ENCODE peak calls at places on chromosome 2, in six cellular contexts. M is cardiac muscle cell, G is keratinocyte, V is fibroblast of lung, X is heart left ventricle, Q is endodermal cell. L is an unnamed sample.

GRCh38 chr2:181685150-181685688 is 4.9 kb upstream of the NEUROD1 start:
- DNase-seq in M (peak; percentile 69), G (no peak), V (no peak), X (no peak), Q (peak; percentile 77), L (no peak)

GRCh38 chr2:20225294-20226151 is 593 bp upstream of the SDC1 start:
- DNase-seq in M (peak; percentile 76), G (no peak), V (peak; percentile 58), X (peak; percentile 31), Q (no peak), L (no peak)

GRCh38 chr2:241855245-241855887 is 3.3 kb downstream of the PDCD1 start:
- DNase-seq in M (no peak), G (no peak), V (no peak), X (no peak), Q (no peak), L (no peak)

GRCh38 chr2:8490166-8490565 is 191.7 kb upstream of the ID2 start:
- DNase-seq in M (no peak), G (no peak), V (no peak), X (no peak), Q (no peak), L (no peak)

GRCh38 chr2:200592414-200593075 is 6.7 kb downstream of the AOX1 start:
- DNase-seq in M (peak; percentile 58), G (no peak), V (peak; percentile 71), X (no peak), Q (no peak), L (no peak)

GRCh38 chr2:105895995-105896764 is 151.5 kb downstream of the NCK2 start:
- DNase-seq in M (no peak), G (no peak), V (no peak), X (no peak), Q (no peak), L (no peak)

GRCh38 chr2:139465789-139466188 is 685.6 kb upstream of the NXPH2 start:
- DNase-seq in M (no peak), G (no peak), V (no peak), X (no peak), Q (no peak), L (no peak)

GRCh38 chr2:102116675-102117471 is 25.7 kb upstream of the IL1R1 start:
- DNase-seq in M (no peak), G (no peak), V (peak; percentile 87), X (peak; percentile 53), Q (no peak), L (no peak)

GRCh38 chr2:173226899-173227692 is 127.6 kb upstream of the CDCA7 start:
- DNase-seq in M (peak; percentile 8), G (no peak), V (no peak), X (no peak), Q (no peak), L (no peak)

GRCh38 chr2:9656270-9656766 is 25.5 kb upstream of the YWHAQ start:
- DNase-seq in M (no peak), G (no peak), V (peak; percentile 88), X (no peak), Q (peak; percentile 79), L (peak; percentile 83)

GRCh38 chr2:200306969-200307811 is 697 bp downstream of the SPATS2L start:
- DNase-seq in M (peak; percentile 68), G (no peak), V (peak; percentile 30), X (peak; percentile 61), Q (peak; percentile 66), L (no peak)

GRCh38 chr2:198861080-198861479 is 596.7 kb downstream of the SATB2 start:
- DNase-seq in M (no peak), G (no peak), V (no peak), X (no peak), Q (no peak), L (no peak)

GRCh38 chr2:180573951-180574350 is 406.5 kb upstream of the UBE2E3 start:
- DNase-seq in M (no peak), G (no peak), V (no peak), X (no peak), Q (no peak), L (peak; percentile 72)

GRCh38 chr2:98334439-98335078 is 11.7 kb upstream of the CNGA3 start:
- DNase-seq in M (no peak), G (peak; percentile 33), V (peak; percentile 82), X (no peak), Q (peak; percentile 63), L (peak; percentile 69)

GRCh38 chr2:161571051-161571429 is 53.2 kb upstream of the SLC4A10 start:
- DNase-seq in M (no peak), G (no peak), V (no peak), X (no peak), Q (no peak), L (no peak)

GRCh38 chr2:44946681-44947360 is 5.3 kb downstream of the SIX3 start:
- DNase-seq in M (no peak), G (no peak), V (no peak), X (no peak), Q (peak; percentile 43), L (no peak)

GRCh38 chr2:127541849-127542630 is 6.6 kb downstream of the MYO7B start:
- DNase-seq in M (no peak), G (no peak), V (no peak), X (no peak), Q (no peak), L (no peak)

GRCh38 chr2:222903234-222904220 is 42.7 kb downstream of the ACSL3 start:
- DNase-seq in M (peak; percentile 62), G (no peak), V (peak; percentile 81), X (no peak), Q (no peak), L (no peak)

GRCh38 chr2:96876036-96876810 is 6.3 kb upstream of the SEMA4C start:
- DNase-seq in M (no peak), G (no peak), V (peak; percentile 45), X (no peak), Q (peak; percentile 73), L (no peak)

GRCh38 chr2:96876811-96877437 is 7.0 kb upstream of the SEMA4C start:
- DNase-seq in M (no peak), G (no peak), V (no peak), X (no peak), Q (no peak), L (no peak)

GRCh38 chr2:96878796-96879544 is 9.1 kb upstream of the SEMA4C start:
- DNase-seq in M (no peak), G (no peak), V (no peak), X (no peak), Q (no peak), L (no peak)

GRCh38 chr2:96878171-96878570 is 8.3 kb upstream of the SEMA4C start:
- DNase-seq in M (no peak), G (no peak), V (no peak), X (no peak), Q (no peak), L (no peak)

DNA sequence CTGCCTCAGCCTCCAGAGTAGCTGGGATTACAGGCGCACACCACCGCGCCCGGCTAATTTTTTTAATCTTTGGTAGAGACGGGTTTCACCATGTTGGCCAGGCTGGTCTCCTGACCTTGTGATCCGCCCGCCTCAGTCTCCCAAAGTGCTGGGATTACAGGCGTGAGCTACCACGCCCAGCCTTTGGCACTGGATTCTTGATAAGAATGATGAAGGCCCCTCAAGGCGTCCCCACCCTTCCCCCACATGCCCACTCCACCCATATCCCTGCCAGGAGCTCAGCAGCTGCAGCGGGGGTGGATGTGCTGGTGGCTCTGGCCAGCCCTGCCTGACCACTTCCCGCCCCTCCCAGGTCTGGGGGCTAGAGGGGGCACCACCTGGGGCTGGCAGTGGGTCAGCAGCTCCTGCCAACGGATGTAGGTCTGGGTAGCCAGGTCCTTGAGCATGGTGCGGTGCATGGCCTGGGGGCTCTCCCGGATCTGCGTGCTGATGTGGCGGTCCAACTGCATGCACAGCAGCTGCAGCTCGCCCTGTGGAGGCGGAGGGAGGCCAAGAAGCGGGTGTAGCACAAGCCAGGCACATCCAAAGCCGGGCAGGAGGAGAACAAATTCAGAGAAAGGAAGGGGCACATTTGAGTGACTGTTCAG is 7.8 kb upstream of the SEMA4C start:
- DNase-seq in M (no peak), G (no peak), V (no peak), X (no peak), Q (no peak), L (no peak)
- H3K27ac ChIP-seq in M (no peak overlapping the region), G (no peak overlapping the region), V (no peak overlapping the region), X (no peak overlapping the region), Q (no peak overlapping the region), L (no peak overlapping the region)

GRCh38 chr2:42877532-42877931 is 85.1 kb upstream of the HAAO start:
- DNase-seq in M (peak; percentile 30), G (no peak), V (no peak), X (no peak), Q (peak; percentile 2), L (no peak)

GRCh38 chr2:42879913-42880737 is 87.7 kb upstream of the HAAO start:
- DNase-seq in M (no peak), G (peak; percentile 55), V (no peak), X (peak; percentile 73), Q (peak; percentile 50), L (no peak)

GRCh38 chr2:42878581-42878980 is 86.2 kb upstream of the HAAO start:
- DNase-seq in M (no peak), G (no peak), V (no peak), X (no peak), Q (no peak), L (no peak)

GRCh38 chr2:42877936-42878335 is 85.6 kb upstream of the HAAO start:
- DNase-seq in M (no peak), G (no peak), V (no peak), X (no peak), Q (peak; percentile 12), L (no peak)

GRCh38 chr2:42879116-42879705 is 86.8 kb upstream of the HAAO start:
- DNase-seq in M (no peak), G (no peak), V (no peak), X (no peak), Q (peak; percentile 33), L (no peak)
- H3K27ac ChIP-seq in M (no peak overlapping the region), G (no peak overlapping the region), V (no peak overlapping the region), X (peak overlapping the region; percentile 75), Q (no peak overlapping the region), L (peak overlapping the region; percentile 29)

GRCh38 chr2:232831496-232831895 is 38.6 kb upstream of the SNORC start:
- DNase-seq in M (no peak), G (no peak), V (no peak), X (no peak), Q (no peak), L (no peak)

GRCh38 chr2:232838406-232838874 is 31.6 kb upstream of the SNORC start:
- DNase-seq in M (no peak), G (peak; percentile 5), V (no peak), X (no peak), Q (no peak), L (no peak)

GRCh38 chr2:232829988-232830387 is 40.1 kb upstream of the SNORC start:
- DNase-seq in M (no peak), G (no peak), V (no peak), X (no peak), Q (no peak), L (no peak)

GRCh38 chr2:232836934-232837333 is 33.1 kb upstream of the SNORC start:
- DNase-seq in M (no peak), G (no peak), V (no peak), X (no peak), Q (no peak), L (no peak)

GRCh38 chr2:232833830-232834229 is 36.2 kb upstream of the SNORC start:
- DNase-seq in M (no peak), G (no peak), V (no peak), X (no peak), Q (no peak), L (no peak)
- H3K27ac ChIP-seq in M (no peak overlapping the region), G (no peak overlapping the region), V (no peak overlapping the region), X (no peak overlapping the region), Q (no peak overlapping the region), L (no peak overlapping the region)

DNA sequence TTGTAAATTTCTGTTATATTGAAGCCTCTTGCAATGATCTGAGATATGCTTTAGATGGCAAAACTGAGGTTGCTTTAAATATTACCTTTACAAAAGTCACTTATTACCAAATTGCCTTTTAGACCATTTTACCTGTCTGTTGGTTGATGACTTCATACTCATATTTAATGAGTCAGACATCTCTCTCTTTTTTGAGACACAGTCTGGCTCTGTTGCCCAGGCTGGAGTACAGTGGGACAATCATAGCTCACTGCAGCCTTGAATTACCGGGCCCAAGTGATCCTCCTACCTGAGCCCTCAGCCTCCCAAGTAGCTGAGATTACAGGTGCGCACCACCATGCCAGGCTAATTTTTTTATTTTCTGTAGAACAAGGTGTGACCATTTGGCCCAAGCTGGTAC is 11.5 kb upstream of the PPP4R3B start:
- DNase-seq in M (no peak), G (no peak), V (no peak), X (no peak), Q (no peak), L (no peak)
- H3K27ac ChIP-seq in M (no peak overlapping the region), G (no peak overlapping the region), V (no peak overlapping the region), X (no peak overlapping the region), Q (no peak overlapping the region), L (no peak overlapping the region)

L was measured in epithelial cell of prostate.